ENCODE peak calls at places on chromosomes 5 and 9, in ten cellular contexts. O is EL; C is H54; U is anterior cingulate cortex; Z is fibroblast of gingiva; Y is activated effector memory CD4-positive, alpha-beta T cell treated with anti-CD3 and anti-CD28 coated beads, Interleukin-2, amount 50 U/mL, for 16 hours; W is NCI-H460; A is NCI-H748 treated with DMSO at 0.1 percent for 48 hours; M is fibroblast of the aortic adventitia; K is renal cortical epithelial cell. E is an unnamed sample.

GRCh38 chr5:1747079-1747802 is 52.4 kb downstream of the MRPL36 start:
- DNase-seq in O (no peak), C (no peak), U (no peak), Z (no peak), Y (no peak), W (no peak), A (no peak), M (no peak), K (no peak), E (no peak)

GRCh38 chr9:113598883-113599282 is 135.4 kb downstream of the RGS3 start:
- DNase-seq in O (no peak), C (no peak), U (no peak), Z (no peak), Y (no peak), W (no peak), A (no peak), M (no peak), K (no peak), E (no peak)

GRCh38 chr5:37721447-37721871 is 118.4 kb downstream of the GDNF start:
- DNase-seq in O (no peak), C (no peak), U (no peak), Z (no peak), Y (peak), W (no peak), A (no peak), M (no peak), K (no peak), E (no peak)

GRCh38 chr5:157290981-157291711 is 25.2 kb downstream of the CYFIP2 start:
- DNase-seq in O (peak), C (no peak), U (no peak), Z (no peak), Y (no peak), W (no peak), A (no peak), M (no peak), K (peak), E (no peak)

GRCh38 chr5:157651623-157652376 is 438 bp downstream of the SOX30 start:
- DNase-seq in O (peak), C (no peak), U (no peak), Z (peak), Y (peak), W (no peak), A (no peak), M (no peak), K (peak), E (no peak)

GRCh38 chr9:14526504-14526903 is 166.7 kb downstream of the ZDHHC21 start:
- DNase-seq in O (no peak), C (no peak), U (no peak), Z (no peak), Y (no peak), W (no peak), A (no peak), M (no peak), K (no peak), E (no peak)

GRCh38 chr9:92608221-92609141 is 61.5 kb downstream of the IPPK start:
- DNase-seq in O (no peak), C (no peak), U (no peak), Z (peak), Y (no peak), W (no peak), A (no peak), M (peak), K (no peak), E (no peak)

GRCh38 chr9:118522093-118523028 is 818.2 kb downstream of the TLR4 start:
- DNase-seq in O (peak), C (peak), U (no peak), Z (peak), Y (no peak), W (peak), A (peak), M (peak), K (peak), E (peak)

GRCh38 chr5:77777281-77777892 is 1.2 kb upstream of the TBCA start:
- DNase-seq in O (no peak), C (peak), U (no peak), Z (no peak), Y (no peak), W (no peak), A (no peak), M (no peak), K (peak), E (no peak)

GRCh38 chr5:142839711-142840441 is 69.7 kb downstream of the ARHGAP26 start:
- DNase-seq in O (no peak), C (no peak), U (no peak), Z (peak), Y (no peak), W (no peak), A (no peak), M (peak), K (peak), E (no peak)

GRCh38 chr9:70987986-70988385 is 133.4 kb downstream of the TRPM3 start:
- DNase-seq in O (peak), C (no peak), U (no peak), Z (peak), Y (no peak), W (no peak), A (no peak), M (peak), K (no peak), E (no peak)

GRCh38 chr5:132098151-132098594 is 24.6 kb downstream of the CSF2 start:
- DNase-seq in O (peak), C (no peak), U (no peak), Z (no peak), Y (no peak), W (no peak), A (no peak), M (peak), K (peak), E (no peak)

GRCh38 chr9:104686081-104686480 is 8.2 kb upstream of the OR13D1 start:
- DNase-seq in O (no peak), C (no peak), U (no peak), Z (no peak), Y (no peak), W (no peak), A (no peak), M (no peak), K (no peak), E (no peak)

GRCh38 chr5:55636177-55636576 is 75.9 kb downstream of the SLC38A9 start:
- DNase-seq in O (no peak), C (no peak), U (no peak), Z (peak), Y (no peak), W (no peak), A (peak), M (peak), K (no peak), E (no peak)

GRCh38 chr5:61768692-61769281 is 436.7 kb downstream of the ZSWIM6 start:
- DNase-seq in O (peak), C (peak), U (no peak), Z (no peak), Y (no peak), W (peak), A (no peak), M (peak), K (peak), E (peak)

GRCh38 chr9:18905033-18905882 is 127.8 kb downstream of the SAXO1 start:
- DNase-seq in O (peak), C (peak), U (no peak), Z (no peak), Y (no peak), W (no peak), A (no peak), M (peak), K (peak), E (peak)

GRCh38 chr9:81771606-81772005 is 82.3 kb upstream of the TLE1 start:
- DNase-seq in O (peak), C (peak), U (no peak), Z (peak), Y (no peak), W (no peak), A (no peak), M (peak), K (no peak), E (peak)

GRCh38 chr5:139445325-139446170 is 6.2 kb upstream of the DNAJC18 start:
- DNase-seq in O (peak), C (no peak), U (no peak), Z (peak), Y (no peak), W (no peak), A (no peak), M (peak), K (no peak), E (no peak)

GRCh38 chr5:108753331-108753730 is 5.6 kb downstream of the FER start:
- DNase-seq in O (peak), C (no peak), U (no peak), Z (no peak), Y (no peak), W (no peak), A (no peak), M (peak), K (peak), E (no peak)

GRCh38 chr5:151868451-151868850 is 56.2 kb downstream of the GLRA1 start:
- DNase-seq in O (no peak), C (no peak), U (no peak), Z (no peak), Y (no peak), W (no peak), A (no peak), M (no peak), K (no peak), E (no peak)

GRCh38 chr5:8851101-8851500 is 694.8 kb downstream of the SEMA5A start:
- DNase-seq in O (no peak), C (no peak), U (no peak), Z (no peak), Y (no peak), W (no peak), A (no peak), M (no peak), K (no peak), E (no peak)

GRCh38 chr9:4298255-4299005 is 1.4 kb downstream of the GLIS3 start:
- DNase-seq in O (no peak), C (no peak), U (peak), Z (peak), Y (peak), W (no peak), A (no peak), M (no peak), K (no peak), E (no peak)

GRCh38 chr9:90642570-90643539 is at the start of gene DIRAS2:
- DNase-seq in O (peak), C (no peak), U (peak), Z (peak), Y (no peak), W (peak), A (peak), M (peak), K (peak), E (no peak)